ENCODE peak calls at places on chromosomes 6 and 20, in six cellular contexts. L is heart right ventricle, B is A673, R is PC-9, K is lower lobe of right lung, X is cardiac muscle cell. E is an unnamed sample.

GRCh38 chr20:42530855-42531674 is 658.6 kb downstream of the PTPRT start:
- DNase-seq in L (peak; percentile 10), B (peak; percentile 46), R (no peak), K (no peak), X (peak; percentile 24), E (no peak)

GRCh38 chr6:17331238-17331637 is 50.1 kb downstream of the RBM24 start:
- DNase-seq in L (no peak), B (no peak), R (no peak), K (no peak), X (no peak), E (no peak)

GRCh38 chr20:507933-508332 is 35.7 kb downstream of the CSNK2A1 start:
- DNase-seq in L (no peak), B (no peak), R (no peak), K (no peak), X (no peak), E (no peak)

GRCh38 chr20:38806855-38807655 is 1.6 kb downstream of the PPP1R16B start:
- DNase-seq in L (no peak), B (no peak), R (no peak), K (no peak), X (no peak), E (no peak)

GRCh38 chr6:137341721-137342195 is 122.6 kb upstream of the IFNGR1 start:
- DNase-seq in L (peak; percentile 6), B (peak; percentile 57), R (peak; percentile 32), K (peak; percentile 49), X (peak; percentile 63), E (no peak)

GRCh38 chr6:85675030-85675819 is 32.5 kb upstream of the SYNCRIP start:
- DNase-seq in L (no peak), B (no peak), R (peak; percentile 42), K (no peak), X (peak; percentile 54), E (no peak)

GRCh38 chr6:3226422-3227362 is 761 bp downstream of the TUBB2B start:
- DNase-seq in L (no peak), B (peak; percentile 88), R (no peak), K (no peak), X (no peak), E (no peak)

GRCh38 chr6:116028233-116028632 is 32.5 kb downstream of the FRK start:
- DNase-seq in L (no peak), B (no peak), R (no peak), K (no peak), X (no peak), E (no peak)

GRCh38 chr20:11267131-11267761 is 593.4 kb upstream of the JAG1 start:
- DNase-seq in L (peak; percentile 69), B (peak; percentile 90), R (peak; percentile 84), K (no peak), X (peak; percentile 96), E (peak; percentile 76)

GRCh38 chr20:41617059-41617921 is 887 bp downstream of the CHD6 start:
- DNase-seq in L (peak; percentile 37), B (peak; percentile 59), R (no peak), K (peak; percentile 59), X (peak; percentile 51), E (peak; percentile 76)

GRCh38 chr6:77038801-77039200 is 424.5 kb downstream of the HTR1B start:
- DNase-seq in L (no peak), B (no peak), R (no peak), K (no peak), X (peak; percentile 55), E (no peak)

GRCh38 chr6:73585566-73586415 is 65.0 kb upstream of the EEF1A1 start:
- DNase-seq in L (peak; percentile 67), B (peak; percentile 81), R (peak; percentile 88), K (no peak), X (peak; percentile 84), E (no peak)

GRCh38 chr20:12166053-12166717 is 248.5 kb downstream of the BTBD3 start:
- DNase-seq in L (peak; percentile 70), B (peak; percentile 1), R (peak; percentile 37), K (no peak), X (peak; percentile 99), E (peak; percentile 75)

GRCh38 chr20:53922901-53923314 is 147.5 kb downstream of the BCAS1 start:
- DNase-seq in L (no peak), B (no peak), R (no peak), K (no peak), X (peak; percentile 52), E (peak; percentile 47)

GRCh38 chr6:98986216-98986615 is 38.5 kb upstream of the FBXL4 start:
- DNase-seq in L (no peak), B (no peak), R (no peak), K (no peak), X (no peak), E (no peak)

GRCh38 chr6:49662877-49663231 is 26.2 kb upstream of the RHAG start:
- DNase-seq in L (no peak), B (no peak), R (no peak), K (no peak), X (no peak), E (no peak)

GRCh38 chr6:2369606-2370005 is 124.2 kb upstream of the GMDS start:
- DNase-seq in L (no peak), B (no peak), R (no peak), K (no peak), X (no peak), E (no peak)

GRCh38 chr6:13478525-13478962 is 8.9 kb downstream of the GFOD1 start:
- DNase-seq in L (no peak), B (no peak), R (no peak), K (no peak), X (no peak), E (no peak)

GRCh38 chr6:13479971-13480434 is 7.4 kb downstream of the GFOD1 start:
- DNase-seq in L (no peak), B (no peak), R (peak; percentile 37), K (no peak), X (no peak), E (no peak)

GRCh38 chr6:13484138-13484708 is 3.2 kb downstream of the GFOD1 start:
- DNase-seq in L (no peak), B (no peak), R (no peak), K (no peak), X (no peak), E (no peak)

GRCh38 chr6:13479206-13479797 is 8.1 kb downstream of the GFOD1 start:
- DNase-seq in L (no peak), B (no peak), R (no peak), K (no peak), X (no peak), E (no peak)

DNA sequence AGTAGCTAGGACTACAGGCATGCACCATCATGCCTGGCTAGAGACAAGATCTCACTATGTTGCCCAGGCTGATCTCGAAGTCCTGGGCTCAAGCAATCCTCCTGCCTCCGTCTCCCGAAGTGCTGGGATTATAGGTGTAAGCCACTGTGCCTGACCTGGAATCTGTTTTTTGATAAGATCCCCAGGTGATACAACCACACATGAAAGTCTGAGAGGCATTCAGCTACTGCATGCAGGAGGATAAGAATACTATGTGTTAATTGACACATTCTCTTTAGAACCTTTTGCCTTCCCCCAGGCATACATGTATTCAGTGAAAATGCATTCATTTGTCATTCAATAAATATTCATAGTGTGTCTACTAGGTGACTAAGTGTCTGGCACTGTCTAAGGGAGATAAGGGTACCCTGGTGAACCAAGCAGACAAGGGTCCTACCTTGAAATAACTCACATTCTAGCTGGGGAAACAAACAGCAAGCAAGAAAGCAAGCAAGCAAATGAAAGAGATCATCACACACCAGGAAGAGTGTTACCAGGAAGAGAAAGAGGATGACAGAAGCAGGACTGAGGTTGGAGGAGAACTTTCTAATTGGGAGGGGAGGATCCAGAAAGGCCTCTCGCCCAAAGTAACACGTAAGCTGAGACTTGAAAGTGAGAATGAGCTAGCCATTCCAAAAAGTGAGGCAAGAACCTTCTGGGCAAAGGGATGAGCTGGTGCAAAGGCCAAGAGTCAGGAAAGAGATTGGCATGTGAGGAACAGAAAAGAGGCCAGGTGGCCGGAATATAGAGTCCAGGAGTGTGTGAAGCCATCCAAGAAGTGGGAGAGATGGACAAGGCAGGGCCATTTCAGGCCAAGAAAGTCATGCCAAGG is 6.5 kb downstream of the GFOD1 start:
- DNase-seq in L (no peak), B (no peak), R (peak; percentile 76), K (no peak), X (no peak), E (no peak)
- H3K27ac ChIP-seq in L (peak overlapping the region; percentile 61), B (no peak overlapping the region), R (peak overlapping the region; percentile 1), K (no peak overlapping the region), X (no peak overlapping the region), E (no peak overlapping the region)

GRCh38 chr6:161444464-161444863 is 170.6 kb upstream of the AGPAT4 start:
- DNase-seq in L (peak; percentile 32), B (no peak), R (no peak), K (no peak), X (peak; percentile 29), E (no peak)
- TF ChIP-seq CTCF in L (no peak), B (no peak), R (no peak), K (no peak), X (peak; percentile 11), E (no peak)

GRCh38 chr20:57654998-57655811 is 35.0 kb upstream of the ZBP1 start:
- DNase-seq in L (peak; percentile 3), B (no peak), R (no peak), K (peak; percentile 38), X (no peak), E (peak; percentile 69)
- H3K27ac ChIP-seq in L (no peak overlapping the region), B (no peak overlapping the region), R (peak overlapping the region; percentile 6), K (no peak overlapping the region), X (no peak overlapping the region), E (peak overlapping the region; percentile 13)

GRCh38 chr6:36132221-36132895 is 2.0 kb downstream of the MAPK13 start:
- DNase-seq in L (no peak), B (peak; percentile 33), R (no peak), K (no peak), X (no peak), E (no peak)

GRCh38 chr6:36131517-36132220 is 1.4 kb downstream of the MAPK13 start:
- DNase-seq in L (no peak), B (peak; percentile 44), R (peak; percentile 57), K (no peak), X (peak; percentile 79), E (no peak)

GRCh38 chr6:36129889-36130671 is at the start of gene MAPK13:
- DNase-seq in L (no peak), B (peak; percentile 36), R (peak; percentile 55), K (peak; percentile 71), X (peak; percentile 46), E (no peak)

GRCh38 chr6:36128793-36129192 is 1.5 kb upstream of the MAPK13 start:
- DNase-seq in L (no peak), B (no peak), R (peak; percentile 58), K (no peak), X (no peak), E (no peak)

GRCh38 chr6:36130672-36131516 is 581 bp downstream of the MAPK13 start:
- DNase-seq in L (no peak), B (no peak), R (peak; percentile 48), K (peak; percentile 80), X (peak; percentile 59), E (no peak)
- TF ChIP-seq CTCF in L (no peak), B (no peak), R (peak; percentile 41), K (no peak), X (no peak), E (no peak)

GRCh38 chr6:39938773-39939381 is 4.6 kb upstream of the MOCS1 start:
- DNase-seq in L (no peak), B (peak; percentile 39), R (no peak), K (no peak), X (no peak), E (no peak)
- H3K27ac ChIP-seq in L (peak overlapping the region; percentile 68), B (no peak overlapping the region), R (no peak overlapping the region), K (no peak overlapping the region), X (peak overlapping the region; percentile 64), E (no peak overlapping the region)

E was measured in coronary artery.